ENCODE peak calls at places on chromosomes 5 and 9, in five cellular contexts. One of them, this sample, is unnamed.

GRCh38 chr9:98790601-98791146 is 5.7 kb downstream of the ANKS6 start:
- DNase-seq in left ventricle myocardium inferior: no peak
- DNase-seq in A549: no peak
- DNase-seq in tibial artery: no peak
- DNase-seq in GM23338: no peak
- DNase-seq in this sample: no peak

GRCh38 chr9:128438343-128439109 is 17.3 kb upstream of the ODF2 start:
- DNase-seq in left ventricle myocardium inferior: peak
- DNase-seq in A549: peak
- DNase-seq in tibial artery: peak
- DNase-seq in GM23338: peak
- DNase-seq in this sample: no peak

GRCh38 chr9:93132287-93132927 is 1.6 kb downstream of the NINJ1 start:
- DNase-seq in left ventricle myocardium inferior: peak
- DNase-seq in A549: peak
- DNase-seq in tibial artery: peak
- DNase-seq in GM23338: peak
- DNase-seq in this sample: no peak

GRCh38 chr9:85510830-85511504 is 230.8 kb downstream of the AGTPBP1 start:
- DNase-seq in left ventricle myocardium inferior: peak
- DNase-seq in A549: no peak
- DNase-seq in tibial artery: no peak
- DNase-seq in GM23338: no peak
- DNase-seq in this sample: no peak

GRCh38 chr9:87475463-87475862 is 22.2 kb upstream of the DAPK1 start:
- DNase-seq in left ventricle myocardium inferior: no peak
- DNase-seq in A549: no peak
- DNase-seq in tibial artery: no peak
- DNase-seq in GM23338: no peak
- DNase-seq in this sample: no peak

GRCh38 chr5:153629027-153629426 is 138.6 kb downstream of the GRIA1 start:
- DNase-seq in left ventricle myocardium inferior: peak
- DNase-seq in A549: peak
- DNase-seq in tibial artery: peak
- DNase-seq in GM23338: peak
- DNase-seq in this sample: peak

GRCh38 chr5:65801332-65801731 is 79.3 kb downstream of the NLN start:
- DNase-seq in left ventricle myocardium inferior: no peak
- DNase-seq in A549: no peak
- DNase-seq in tibial artery: no peak
- DNase-seq in GM23338: no peak
- DNase-seq in this sample: no peak

GRCh38 chr9:80030801-80031200 is 459.0 kb downstream of the TLE4 start:
- DNase-seq in left ventricle myocardium inferior: no peak
- DNase-seq in A549: no peak
- DNase-seq in tibial artery: no peak
- DNase-seq in GM23338: no peak
- DNase-seq in this sample: no peak

GRCh38 chr5:57267796-57268195 is 93.9 kb downstream of the GPBP1 start:
- DNase-seq in left ventricle myocardium inferior: no peak
- DNase-seq in A549: no peak
- DNase-seq in tibial artery: no peak
- DNase-seq in GM23338: no peak
- DNase-seq in this sample: no peak

GRCh38 chr9:105296889-105297288 is 52.4 kb downstream of the SLC44A1 start:
- DNase-seq in left ventricle myocardium inferior: no peak
- DNase-seq in A549: peak
- DNase-seq in tibial artery: no peak
- DNase-seq in GM23338: peak
- DNase-seq in this sample: peak

GRCh38 chr9:96289392-96289791 is 12.6 kb downstream of the HSD17B3 start:
- DNase-seq in left ventricle myocardium inferior: no peak
- DNase-seq in A549: no peak
- DNase-seq in tibial artery: no peak
- DNase-seq in GM23338: peak
- DNase-seq in this sample: no peak

GRCh38 chr5:14038341-14038959 is 94.0 kb upstream of the DNAH5 start:
- DNase-seq in left ventricle myocardium inferior: no peak
- DNase-seq in A549: peak
- DNase-seq in tibial artery: no peak
- DNase-seq in GM23338: no peak
- DNase-seq in this sample: no peak

GRCh38 chr9:36665921-36666429 is 93.3 kb downstream of the MELK start:
- DNase-seq in left ventricle myocardium inferior: no peak
- DNase-seq in A549: no peak
- DNase-seq in tibial artery: no peak
- DNase-seq in GM23338: no peak
- DNase-seq in this sample: no peak

GRCh38 chr5:132830436-132831094 is at the start of gene SHROOM1:
- DNase-seq in left ventricle myocardium inferior: peak
- DNase-seq in A549: peak
- DNase-seq in tibial artery: no peak
- DNase-seq in GM23338: peak
- DNase-seq in this sample: no peak

GRCh38 chr9:70390922-70391321 is 23.5 kb downstream of the KLF9 start:
- DNase-seq in left ventricle myocardium inferior: no peak
- DNase-seq in A549: no peak
- DNase-seq in tibial artery: no peak
- DNase-seq in GM23338: no peak
- DNase-seq in this sample: no peak

GRCh38 chr5:139481580-139482049 is 943 bp downstream of the STING1 start:
- DNase-seq in left ventricle myocardium inferior: peak
- DNase-seq in A549: no peak
- DNase-seq in tibial artery: peak
- DNase-seq in GM23338: peak
- DNase-seq in this sample: no peak

GRCh38 chr5:158162026-158162425 is 303.1 kb upstream of the CLINT1 start:
- DNase-seq in left ventricle myocardium inferior: no peak
- DNase-seq in A549: no peak
- DNase-seq in tibial artery: no peak
- DNase-seq in GM23338: no peak
- DNase-seq in this sample: no peak
- H3K4me3 ChIP-seq in left ventricle myocardium inferior: no peak
- H3K4me3 ChIP-seq in A549: no peak
- H3K4me3 ChIP-seq in tibial artery: no peak
- H3K4me3 ChIP-seq in GM23338: no peak
- H3K4me3 ChIP-seq in this sample: no peak

GRCh38 chr9:29691758-29692407 is 2118.6 kb upstream of the C9orf72 start:
- DNase-seq in left ventricle myocardium inferior: no peak
- DNase-seq in A549: peak
- DNase-seq in tibial artery: no peak
- DNase-seq in GM23338: peak
- DNase-seq in this sample: no peak
- TF ChIP-seq CTCF in left ventricle myocardium inferior: no peak
- TF ChIP-seq CTCF in A549: peak
- TF ChIP-seq CTCF in tibial artery: no peak
- TF ChIP-seq CTCF in GM23338: peak
- TF ChIP-seq CTCF in this sample: peak

GRCh38 chr5:169018980-169019379 is 282.0 kb downstream of the SLIT3 start:
- DNase-seq in left ventricle myocardium inferior: no peak
- DNase-seq in A549: no peak
- DNase-seq in tibial artery: no peak
- DNase-seq in GM23338: no peak
- DNase-seq in this sample: no peak
- H3K4me3 ChIP-seq in left ventricle myocardium inferior: no peak
- H3K4me3 ChIP-seq in A549: no peak
- H3K4me3 ChIP-seq in tibial artery: no peak
- H3K4me3 ChIP-seq in GM23338: no peak
- H3K4me3 ChIP-seq in this sample: no peak

DNA sequence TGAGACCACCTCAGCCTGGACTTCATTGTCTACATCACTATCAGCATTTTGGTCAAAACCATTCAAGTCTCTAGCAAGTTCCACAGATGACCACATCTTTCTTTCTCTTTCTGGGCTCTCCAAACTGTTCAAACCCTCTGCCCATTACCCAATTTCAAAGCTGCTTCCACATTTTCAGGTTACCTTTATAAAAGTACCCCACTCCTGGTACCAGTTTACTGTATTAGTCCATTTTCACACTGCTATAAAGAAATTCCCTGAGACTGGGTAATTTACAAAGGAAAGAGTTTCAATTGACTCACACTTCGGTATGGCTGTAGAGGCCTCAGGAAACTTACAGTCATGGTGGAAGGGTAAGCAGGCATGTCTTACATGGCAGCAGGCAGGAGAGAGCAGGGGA is 84.5 kb downstream of the FBXL7 start:
- DNase-seq in left ventricle myocardium inferior: no peak
- DNase-seq in A549: no peak
- DNase-seq in tibial artery: no peak
- DNase-seq in GM23338: no peak
- DNase-seq in this sample: no peak
- TF ChIP-seq CTCF in left ventricle myocardium inferior: no peak
- TF ChIP-seq CTCF in A549: no peak
- TF ChIP-seq CTCF in tibial artery: no peak
- TF ChIP-seq CTCF in GM23338: no peak
- TF ChIP-seq CTCF in this sample: no peak

This sample was measured in epithelial cell of proximal tubule.